ENCODE peak calls at places on chromosomes 4 and X, in six cellular contexts. W is ascending aorta; R is cardiac muscle cell; T is effector memory CD4-positive, alpha-beta T cell; C is lower lobe of right lung; X is psoas muscle. I is an unnamed sample.
A peak's percentile ranks its signal among the peaks of the same experiment; 100 is the strongest.

GRCh38 chrX:70908541-70908940 is at the start of gene TEX11:
- DNase-seq in R (no peak), C (no peak), W (no peak), X (no peak), T (no peak), I (no peak)

GRCh38 chr4:86816463-86817107 is 32.6 kb downstream of the SLC10A6 start:
- DNase-seq in X (peak; percentile 41), T (no peak), W (no peak), C (no peak), R (no peak), I (no peak)

GRCh38 chr4:134687646-134688628 is 486.3 kb upstream of the PABPC4L start:
- DNase-seq in R (no peak), X (no peak), T (no peak), W (no peak), C (peak; percentile 43), I (no peak)

GRCh38 chr4:177108708-177109107 is 201.0 kb upstream of the NEIL3 start:
- DNase-seq in W (no peak), R (no peak), T (no peak), C (no peak), X (no peak), I (no peak)

GRCh38 chr4:87128006-87128705 is 92.3 kb downstream of the KLHL8 start:
- DNase-seq in T (no peak), R (no peak), W (no peak), C (no peak), X (no peak), I (no peak)

GRCh38 chrX:19673334-19674040 is 158.2 kb upstream of the MAP3K15 start:
- DNase-seq in R (no peak), X (peak; percentile 66), C (no peak), W (peak; percentile 77), T (no peak), I (no peak)

GRCh38 chr4:158347596-158347995 is 137.3 kb downstream of the TMEM144 start:
- DNase-seq in C (no peak), R (no peak), W (no peak), X (no peak), T (no peak), I (no peak)

GRCh38 chr4:178814908-178815307 is 1372.7 kb upstream of the AGA start:
- DNase-seq in T (no peak), C (no peak), X (no peak), W (no peak), R (no peak), I (no peak)

GRCh38 chr4:58247792-58248191 is 1137.6 kb upstream of the IGFBP7 start:
- DNase-seq in R (peak; percentile 6), W (no peak), T (no peak), C (no peak), X (no peak), I (no peak)

GRCh38 chr4:158578476-158578875 is 56.8 kb downstream of the RXFP1 start:
- DNase-seq in C (no peak), X (no peak), W (no peak), T (no peak), R (peak; percentile 31), I (no peak)

GRCh38 chr4:152382057-152382785 is 153.7 kb downstream of the FBXW7 start:
- DNase-seq in T (no peak), W (no peak), C (no peak), X (no peak), R (peak; percentile 17), I (no peak)

GRCh38 chr4:145452447-145453162 is 29.0 kb upstream of the SMAD1 start:
- DNase-seq in C (no peak), X (no peak), R (no peak), T (no peak), W (no peak), I (no peak)

GRCh38 chr4:110211007-110211769 is 12.8 kb upstream of the ELOVL6 start:
- DNase-seq in X (no peak), C (no peak), W (no peak), T (no peak), R (peak; percentile 40), I (no peak)

GRCh38 chr4:8199594-8200301 is 658 bp downstream of the SH3TC1 start:
- DNase-seq in W (no peak), C (no peak), R (no peak), X (no peak), T (no peak), I (no peak)

GRCh38 chrX:31130457-31131215 is 58.8 kb upstream of the FTHL17 start:
- DNase-seq in C (no peak), T (no peak), R (no peak), W (no peak), X (no peak), I (no peak)

GRCh38 chrX:110181459-110182137 is 136.3 kb downstream of the AMMECR1 start:
- DNase-seq in R (no peak), X (no peak), C (no peak), W (no peak), T (no peak), I (no peak)

GRCh38 chrX:110183314-110183713 is 134.6 kb downstream of the AMMECR1 start:
- DNase-seq in R (no peak), X (no peak), C (no peak), T (no peak), W (no peak), I (no peak)

GRCh38 chrX:110180928-110181310 is 137.0 kb downstream of the AMMECR1 start:
- DNase-seq in T (no peak), R (no peak), X (no peak), C (no peak), W (no peak), I (no peak)

GRCh38 chrX:110182865-110183264 is 135.0 kb downstream of the AMMECR1 start:
- DNase-seq in W (no peak), X (no peak), C (no peak), T (no peak), R (no peak), I (no peak)

DNA sequence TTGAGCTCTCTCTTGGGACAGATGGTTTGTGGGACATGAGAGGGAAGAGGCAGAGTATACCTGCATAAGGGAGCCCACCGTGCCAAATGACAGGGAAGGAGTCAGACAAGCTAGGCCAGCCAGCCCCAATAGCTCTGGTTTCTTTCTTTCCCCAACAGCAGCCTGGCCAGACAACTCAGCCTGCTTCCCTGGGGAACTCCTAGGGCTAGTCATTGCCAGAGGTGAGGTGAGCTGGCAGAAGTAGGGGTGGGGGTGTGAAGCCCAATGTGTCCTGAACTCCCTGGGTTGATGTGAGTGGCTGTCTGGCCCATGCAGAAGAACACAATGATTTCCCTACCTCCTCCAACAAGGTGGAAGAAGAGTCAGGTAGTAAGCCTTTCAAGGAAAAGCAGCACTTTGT is 135.5 kb downstream of the AMMECR1 start:
- DNase-seq in T (no peak), R (no peak), W (no peak), C (no peak), X (no peak), I (no peak)
- H3K27ac ChIP-seq in T (no peak overlapping the region), R (no peak overlapping the region), W (no peak overlapping the region), C (no peak overlapping the region), X (no peak overlapping the region), I (no peak overlapping the region)

GRCh38 chr4:185839204-185839712 is 27.3 kb upstream of the SORBS2 start:
- DNase-seq in R (peak; percentile 11), T (no peak), C (no peak), X (peak; percentile 38), W (peak; percentile 82), I (no peak)

GRCh38 chr4:185838104-185838452 is 26.1 kb upstream of the SORBS2 start:
- DNase-seq in X (no peak), C (no peak), T (no peak), R (peak; percentile 28), W (no peak), I (no peak)

GRCh38 chr4:185839770-185840169 is 27.8 kb upstream of the SORBS2 start:
- DNase-seq in T (no peak), W (no peak), C (no peak), R (no peak), X (no peak), I (no peak)

GRCh38 chr4:185837415-185838103 is 25.6 kb upstream of the SORBS2 start:
- DNase-seq in R (no peak), T (no peak), W (no peak), C (no peak), X (no peak), I (no peak)

DNA sequence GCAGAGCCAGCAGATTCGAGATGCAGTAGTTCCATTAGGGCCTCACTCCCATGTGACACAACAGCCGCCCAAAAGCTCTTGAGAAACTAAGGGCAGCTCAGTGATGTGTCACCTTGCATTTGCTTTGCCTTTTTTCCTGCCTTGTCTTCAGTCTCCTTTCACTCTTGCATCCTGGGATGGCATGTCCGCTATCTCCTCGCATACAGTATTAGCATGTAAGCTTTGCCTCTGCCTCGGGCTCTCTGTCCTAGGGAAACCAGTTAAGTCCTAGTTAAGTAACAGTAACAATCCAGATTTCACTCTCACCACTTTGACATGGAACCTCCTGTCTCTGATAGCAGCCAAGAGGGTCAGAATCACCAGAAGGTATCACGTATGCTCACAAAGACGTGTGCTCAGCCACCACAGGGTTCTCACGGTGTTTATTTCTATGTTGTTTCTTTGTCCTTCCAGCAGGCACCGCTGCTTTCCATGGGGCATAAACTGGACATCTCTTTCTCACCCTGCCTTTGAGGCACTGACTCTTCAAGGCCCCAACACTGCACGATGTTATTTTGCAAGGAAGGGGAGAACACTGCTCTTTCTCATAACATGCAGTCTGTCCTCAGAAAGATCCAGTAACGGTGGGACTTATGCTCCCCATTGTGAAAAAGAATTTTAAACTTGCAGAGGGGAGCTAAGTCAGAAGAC is 26.7 kb upstream of the SORBS2 start:
- DNase-seq in C (no peak), T (no peak), X (no peak), R (no peak), W (no peak), I (no peak)
- H3K4me1 ChIP-seq in C (peaks cover 30% of the 10 kb centered on the region), T (no peaks in the 10 kb centered on the region), X (peaks cover 9% of the 10 kb centered on the region), R (peaks cover 59% of the 10 kb centered on the region), W (peaks cover 39% of the 10 kb centered on the region), I (peaks cover 35% of the 10 kb centered on the region)

DNA sequence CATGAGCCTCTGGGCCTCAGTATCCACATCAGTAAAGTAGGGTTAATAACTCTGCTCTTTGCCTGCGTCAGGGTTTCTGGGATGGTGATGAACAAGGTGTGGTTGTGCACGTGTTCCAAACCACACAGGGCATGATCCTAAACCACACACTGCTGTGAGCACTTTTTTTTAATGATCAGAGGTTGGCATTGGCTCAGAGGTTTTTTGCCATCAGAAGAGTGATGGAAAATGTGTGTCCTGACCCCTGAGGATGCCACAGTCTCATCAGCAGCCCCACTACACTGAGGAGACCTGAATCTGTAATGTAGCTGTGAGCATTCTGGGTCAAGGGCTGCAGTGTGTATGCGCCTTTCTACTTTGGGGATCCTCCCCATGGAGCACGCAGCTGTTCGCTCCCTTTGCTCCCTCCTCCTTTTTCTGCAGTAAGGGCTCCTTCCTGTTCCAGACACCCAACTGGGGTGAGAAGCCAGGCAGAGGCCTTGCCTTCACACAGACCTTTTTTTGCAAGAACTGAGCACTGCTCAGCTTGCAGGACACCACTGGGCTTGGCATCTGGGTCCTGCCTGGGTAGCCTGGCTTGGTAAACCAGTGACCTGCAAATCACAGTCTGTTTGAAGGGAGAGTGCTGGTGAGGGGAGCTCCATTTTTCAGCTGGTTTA is 87.5 kb downstream of the MAMLD1 start:
- DNase-seq in X (no peak), R (no peak), W (no peak), C (no peak), T (no peak), I (no peak)
- H3K27ac ChIP-seq in X (no peak overlapping the region), R (no peak overlapping the region), W (no peak overlapping the region), C (no peak overlapping the region), T (no peak overlapping the region), I (no peak overlapping the region)

DNA sequence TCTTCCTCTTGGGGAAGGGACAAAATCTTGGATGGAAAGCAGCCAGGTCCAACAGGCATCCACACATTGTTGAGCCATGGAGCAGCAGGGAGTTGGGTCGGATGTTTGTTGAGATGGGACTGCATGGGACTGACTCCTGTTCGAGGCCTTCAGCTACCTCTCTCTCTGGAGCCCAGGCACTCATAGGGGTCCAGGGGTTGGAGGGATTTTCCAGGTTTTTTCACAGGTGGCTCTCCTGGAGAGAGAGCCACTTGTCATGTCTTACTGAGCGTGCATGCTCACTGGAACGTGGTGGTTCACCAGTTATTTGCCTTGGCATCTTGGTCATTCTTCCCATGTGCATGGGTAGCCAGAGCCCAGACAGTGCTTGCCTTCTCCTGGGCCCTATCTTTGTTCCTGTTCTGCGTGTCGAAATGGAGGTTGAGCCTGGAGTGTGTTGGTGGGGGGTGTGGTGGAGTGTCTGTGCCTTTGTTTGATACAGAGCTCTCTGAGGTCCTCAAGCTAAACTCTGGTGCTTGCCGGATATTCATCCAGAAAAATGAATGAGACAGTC is 60.6 kb downstream of the NBDY start:
- DNase-seq in T (no peak), R (no peak), W (peak; percentile 52), X (no peak), C (no peak), I (no peak)
- H3K4me1 ChIP-seq in T (no peaks in the 10 kb centered on the region), R (no peaks in the 10 kb centered on the region), W (no peaks in the 10 kb centered on the region), X (no peaks in the 10 kb centered on the region), C (no peaks in the 10 kb centered on the region), I (no peaks in the 10 kb centered on the region)